ENCODE peak calls at places on chromosomes 16 and 17, in seven cellular contexts. Y is lung microvascular endothelial cell, Q is esophagus squamous epithelium, Z is H7, V is pulmonary artery endothelial cell, M is thoracic aorta, G is progenitor cell of endocrine pancreas. T is an unnamed sample.

GRCh38 chr17:68452724-68453290 is 4.5 kb downstream of the WIPI1 start:
- DNase-seq in Y (peak; percentile 44), Q (no peak), Z (no peak), V (no peak), M (no peak), G (no peak), T (no peak)

GRCh38 chr17:72954595-72954994 is 137.9 kb downstream of the SLC39A11 start:
- DNase-seq in Y (no peak), Q (no peak), Z (no peak), V (no peak), M (no peak), G (no peak), T (no peak)

GRCh38 chr17:16419929-16420271 is 4.5 kb downstream of the TRPV2 start:
- DNase-seq in Y (peak; percentile 73), Q (no peak), Z (no peak), V (no peak), M (no peak), G (no peak), T (no peak)

GRCh38 chr16:18932243-18932997 is 6.2 kb upstream of the SMG1 start:
- DNase-seq in Y (no peak), Q (no peak), Z (no peak), V (no peak), M (peak; percentile 9), G (no peak), T (no peak)

GRCh38 chr16:813204-813915 is 12.8 kb upstream of the GNG13 start:
- DNase-seq in Y (no peak), Q (no peak), Z (peak; percentile 98), V (no peak), M (no peak), G (peak; percentile 60), T (peak; percentile 39)

GRCh38 chr16:8887952-8888560 is 5.9 kb downstream of the LITAFD start:
- DNase-seq in Y (no peak), Q (no peak), Z (no peak), V (no peak), M (no peak), G (no peak), T (no peak)

GRCh38 chr16:87806608-87807546 is 41.1 kb upstream of the KLHDC4 start:
- DNase-seq in Y (peak; percentile 84), Q (peak; percentile 28), Z (peak; percentile 63), V (peak; percentile 22), M (peak; percentile 16), G (no peak), T (no peak)

GRCh38 chr16:19130852-19131808 is 17.4 kb downstream of the ITPRIPL2 start:
- DNase-seq in Y (peak; percentile 89), Q (no peak), Z (no peak), V (no peak), M (no peak), G (no peak), T (no peak)

GRCh38 chr17:51435641-51436091 is 175.3 kb downstream of the UTP18 start:
- DNase-seq in Y (peak; percentile 27), Q (no peak), Z (peak; percentile 59), V (peak; percentile 7), M (no peak), G (peak; percentile 71), T (peak; percentile 41)

GRCh38 chr17:929547-929946 is 50.0 kb downstream of the NXN start:
- DNase-seq in Y (no peak), Q (no peak), Z (peak; percentile 32), V (no peak), M (no peak), G (no peak), T (no peak)

GRCh38 chr16:10518479-10519041 is 61.8 kb downstream of the EMP2 start:
- DNase-seq in Y (no peak), Q (no peak), Z (no peak), V (no peak), M (no peak), G (no peak), T (no peak)

GRCh38 chr16:86142801-86143236 is 243.9 kb downstream of the IRF8 start:
- DNase-seq in Y (no peak), Q (no peak), Z (no peak), V (no peak), M (no peak), G (no peak), T (no peak)

GRCh38 chr17:74244543-74244942 is 29.5 kb upstream of the DNAI2 start:
- DNase-seq in Y (no peak), Q (no peak), Z (no peak), V (no peak), M (no peak), G (no peak), T (no peak)

GRCh38 chr17:35404360-35404759 is 27.9 kb downstream of the SLFN12 start:
- DNase-seq in Y (no peak), Q (no peak), Z (no peak), V (no peak), M (no peak), G (no peak), T (no peak)

GRCh38 chr17:3575506-3575905 is 17.9 kb upstream of the TRPV3 start:
- DNase-seq in Y (peak; percentile 18), Q (no peak), Z (no peak), V (no peak), M (no peak), G (no peak), T (no peak)